ENCODE peak calls at places on chromosomes 2 and 18, in seven cellular contexts. One of them, this sample, is unnamed.

GRCh38 chr2:21038403-21039073 is 5.3 kb downstream of the APOB start:
- DNase-seq in GM12892: no peak
- DNase-seq in H1: no peak
- DNase-seq in HepG2: peak
- DNase-seq in GM12878: no peak
- DNase-seq in K562: no peak
- DNase-seq in SK-N-SH: no peak
- DNase-seq in this sample: no peak

GRCh38 chr2:219836647-219837177 is 209.3 kb downstream of the SLC4A3 start:
- DNase-seq in H1: no peak
- DNase-seq in GM12892: no peak
- DNase-seq in K562: no peak
- DNase-seq in SK-N-SH: no peak
- DNase-seq in HepG2: peak
- DNase-seq in GM12878: no peak
- DNase-seq in this sample: no peak

GRCh38 chr2:181240844-181241243 is 216.3 kb upstream of the ITGA4 start:
- DNase-seq in SK-N-SH: no peak
- DNase-seq in GM12892: no peak
- DNase-seq in H1: no peak
- DNase-seq in GM12878: no peak
- DNase-seq in K562: no peak
- DNase-seq in HepG2: no peak
- DNase-seq in this sample: no peak

GRCh38 chr2:121049921-121050585 is 234.9 kb downstream of the TFCP2L1 start:
- DNase-seq in HepG2: no peak
- DNase-seq in GM12878: no peak
- DNase-seq in SK-N-SH: no peak
- DNase-seq in GM12892: no peak
- DNase-seq in H1: no peak
- DNase-seq in K562: no peak
- DNase-seq in this sample: no peak

GRCh38 chr2:109342890-109343289 is 213.9 kb downstream of the SH3RF3 start:
- DNase-seq in SK-N-SH: no peak
- DNase-seq in GM12892: no peak
- DNase-seq in H1: no peak
- DNase-seq in K562: no peak
- DNase-seq in HepG2: no peak
- DNase-seq in GM12878: no peak
- DNase-seq in this sample: no peak

GRCh38 chr2:220277445-220277960 is 650.1 kb downstream of the SLC4A3 start:
- DNase-seq in K562: no peak
- DNase-seq in GM12892: no peak
- DNase-seq in HepG2: no peak
- DNase-seq in SK-N-SH: no peak
- DNase-seq in H1: no peak
- DNase-seq in GM12878: no peak
- DNase-seq in this sample: no peak

GRCh38 chr2:228627510-228627909 is 446.0 kb upstream of the SPHKAP start:
- DNase-seq in SK-N-SH: no peak
- DNase-seq in K562: no peak
- DNase-seq in HepG2: no peak
- DNase-seq in GM12878: no peak
- DNase-seq in H1: no peak
- DNase-seq in GM12892: no peak
- DNase-seq in this sample: no peak

GRCh38 chr2:109318150-109318948 is 189.3 kb downstream of the SH3RF3 start:
- DNase-seq in SK-N-SH: peak
- DNase-seq in GM12892: no peak
- DNase-seq in HepG2: peak
- DNase-seq in K562: no peak
- DNase-seq in GM12878: no peak
- DNase-seq in H1: no peak
- DNase-seq in this sample: no peak

GRCh38 chr18:7038330-7038846 is 79.2 kb downstream of the LAMA1 start:
- DNase-seq in HepG2: peak
- DNase-seq in K562: peak
- DNase-seq in H1: peak
- DNase-seq in GM12878: no peak
- DNase-seq in SK-N-SH: peak
- DNase-seq in GM12892: no peak
- DNase-seq in this sample: no peak

GRCh38 chr18:58842978-58843661 is 21.6 kb upstream of the ZNF532 start:
- DNase-seq in K562: no peak
- DNase-seq in H1: no peak
- DNase-seq in HepG2: no peak
- DNase-seq in GM12878: no peak
- DNase-seq in SK-N-SH: no peak
- DNase-seq in GM12892: no peak
- DNase-seq in this sample: no peak

GRCh38 chr2:26696352-26696816 is 3.9 kb downstream of the KCNK3 start:
- DNase-seq in SK-N-SH: no peak
- DNase-seq in HepG2: no peak
- DNase-seq in H1: no peak
- DNase-seq in GM12878: no peak
- DNase-seq in K562: no peak
- DNase-seq in GM12892: no peak
- DNase-seq in this sample: no peak

GRCh38 chr2:21466528-21466927 is 342.8 kb downstream of the TDRD15 start:
- DNase-seq in HepG2: no peak
- DNase-seq in K562: no peak
- DNase-seq in H1: no peak
- DNase-seq in SK-N-SH: no peak
- DNase-seq in GM12878: no peak
- DNase-seq in GM12892: no peak
- DNase-seq in this sample: no peak

GRCh38 chr18:33716061-33716683 is 138.2 kb downstream of the ASXL3 start:
- DNase-seq in H1: no peak
- DNase-seq in HepG2: no peak
- DNase-seq in GM12892: no peak
- DNase-seq in K562: no peak
- DNase-seq in GM12878: no peak
- DNase-seq in SK-N-SH: no peak
- DNase-seq in this sample: no peak

GRCh38 chr2:202064206-202064880 is 8.7 kb upstream of the KIAA2012 start:
- DNase-seq in SK-N-SH: peak
- DNase-seq in H1: no peak
- DNase-seq in GM12878: no peak
- DNase-seq in GM12892: no peak
- DNase-seq in HepG2: no peak
- DNase-seq in K562: no peak
- DNase-seq in this sample: no peak

GRCh38 chr2:233974530-233975071 is 57.4 kb downstream of the TRPM8 start:
- DNase-seq in H1: no peak
- DNase-seq in K562: no peak
- DNase-seq in GM12892: no peak
- DNase-seq in HepG2: peak
- DNase-seq in SK-N-SH: peak
- DNase-seq in GM12878: no peak
- DNase-seq in this sample: no peak

GRCh38 chr2:74881176-74881575 is 47.2 kb downstream of the HK2 start:
- DNase-seq in K562: no peak
- DNase-seq in SK-N-SH: peak
- DNase-seq in H1: no peak
- DNase-seq in GM12892: no peak
- DNase-seq in HepG2: no peak
- DNase-seq in GM12878: no peak
- DNase-seq in this sample: no peak

GRCh38 chr2:220353897-220354296 is 726.5 kb downstream of the SLC4A3 start:
- DNase-seq in SK-N-SH: no peak
- DNase-seq in GM12892: no peak
- DNase-seq in HepG2: no peak
- DNase-seq in GM12878: no peak
- DNase-seq in K562: no peak
- DNase-seq in H1: no peak
- DNase-seq in this sample: no peak

GRCh38 chr2:229653551-229653950 is 60.8 kb downstream of the DNER start:
- DNase-seq in H1: no peak
- DNase-seq in GM12892: no peak
- DNase-seq in GM12878: no peak
- DNase-seq in K562: no peak
- DNase-seq in SK-N-SH: no peak
- DNase-seq in HepG2: no peak
- DNase-seq in this sample: no peak

GRCh38 chr2:71181316-71181715 is 45.6 kb downstream of the PAIP2B start:
- DNase-seq in H1: no peak
- DNase-seq in HepG2: peak
- DNase-seq in K562: no peak
- DNase-seq in GM12878: no peak
- DNase-seq in GM12892: no peak
- DNase-seq in SK-N-SH: no peak
- DNase-seq in this sample: no peak

GRCh38 chr18:45571161-45571560 is 44.1 kb upstream of the SLC14A2 start:
- DNase-seq in SK-N-SH: no peak
- DNase-seq in H1: no peak
- DNase-seq in K562: no peak
- DNase-seq in GM12878: no peak
- DNase-seq in HepG2: no peak
- DNase-seq in GM12892: no peak
- DNase-seq in this sample: no peak

GRCh38 chr2:190976521-190976920 is 37.5 kb downstream of the STAT1 start:
- DNase-seq in HepG2: no peak
- DNase-seq in H1: no peak
- DNase-seq in SK-N-SH: no peak
- DNase-seq in K562: no peak
- DNase-seq in GM12878: no peak
- DNase-seq in GM12892: no peak
- DNase-seq in this sample: no peak
- TF ChIP-seq TAF1 in HepG2: no peak
- TF ChIP-seq TAF1 in H1: no peak
- TF ChIP-seq TAF1 in SK-N-SH: no peak
- TF ChIP-seq TAF1 in K562: no peak
- TF ChIP-seq TAF1 in GM12878: no peak
- TF ChIP-seq TAF1 in GM12892: no peak
- TF ChIP-seq TAF1 in this sample: no peak

DNA sequence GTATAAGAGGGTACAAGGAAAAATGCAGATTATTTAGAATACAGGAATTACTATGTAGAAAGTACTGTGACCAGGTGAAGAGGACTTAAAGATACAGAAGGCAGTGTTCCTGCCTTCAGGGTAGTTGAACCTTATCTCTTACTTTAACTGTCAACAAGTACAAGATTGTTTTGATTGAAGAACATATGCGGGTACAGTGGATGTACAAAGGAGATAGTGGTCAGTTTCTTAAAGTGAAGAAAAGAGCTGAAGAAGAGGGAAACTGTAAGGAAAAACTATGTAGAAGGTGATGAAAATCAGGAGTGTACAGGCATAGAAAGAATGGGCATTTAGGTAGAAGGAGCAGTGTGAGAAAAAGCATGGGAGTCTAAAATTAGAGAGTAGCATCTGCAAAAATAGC is 2.2 kb downstream of the RALBP1 start:
- DNase-seq in SK-N-SH: no peak
- DNase-seq in GM12878: no peak
- DNase-seq in H1: no peak
- DNase-seq in K562: no peak
- DNase-seq in HepG2: no peak
- DNase-seq in GM12892: no peak
- DNase-seq in this sample: no peak
- TF ChIP-seq TAF1 in SK-N-SH: no peak
- TF ChIP-seq TAF1 in GM12878: no peak
- TF ChIP-seq TAF1 in H1: no peak
- TF ChIP-seq TAF1 in K562: no peak
- TF ChIP-seq TAF1 in HepG2: no peak
- TF ChIP-seq TAF1 in GM12892: no peak
- TF ChIP-seq TAF1 in this sample: no peak

DNA sequence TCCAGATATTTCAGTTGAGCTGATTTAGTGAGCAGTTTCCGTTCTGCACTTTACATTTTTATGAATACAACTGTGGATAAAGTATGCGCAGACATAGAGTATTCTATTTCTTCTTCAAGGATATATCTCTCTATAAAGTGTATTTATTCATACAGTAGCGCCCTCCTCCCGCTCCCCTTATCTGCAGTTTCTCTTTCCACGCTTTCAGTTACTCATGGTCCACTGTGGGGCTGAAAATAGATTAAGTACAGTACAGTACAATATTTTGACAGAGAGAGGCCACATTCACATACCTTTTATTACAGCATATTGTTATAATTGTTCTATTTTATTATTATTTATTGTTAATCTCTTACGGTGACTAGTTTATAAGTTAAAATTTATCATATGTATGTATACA is 19.7 kb upstream of the FHL2 start:
- DNase-seq in SK-N-SH: no peak
- DNase-seq in HepG2: no peak
- DNase-seq in H1: no peak
- DNase-seq in GM12892: no peak
- DNase-seq in K562: no peak
- DNase-seq in GM12878: no peak
- DNase-seq in this sample: no peak
- TF ChIP-seq TAF1 in SK-N-SH: no peak
- TF ChIP-seq TAF1 in HepG2: no peak
- TF ChIP-seq TAF1 in H1: no peak
- TF ChIP-seq TAF1 in GM12892: no peak
- TF ChIP-seq TAF1 in K562: no peak
- TF ChIP-seq TAF1 in GM12878: no peak
- TF ChIP-seq TAF1 in this sample: no peak

GRCh38 chr2:84771251-84771650 is 109.6 kb downstream of the TRABD2A start:
- DNase-seq in K562: no peak
- DNase-seq in HepG2: no peak
- DNase-seq in H1: no peak
- DNase-seq in SK-N-SH: no peak
- DNase-seq in GM12878: no peak
- DNase-seq in GM12892: no peak
- DNase-seq in this sample: no peak

GRCh38 chr2:84779781-84780180 is 101.1 kb downstream of the TRABD2A start:
- DNase-seq in K562: no peak
- DNase-seq in GM12892: no peak
- DNase-seq in GM12878: no peak
- DNase-seq in HepG2: no peak
- DNase-seq in H1: no peak
- DNase-seq in SK-N-SH: no peak
- DNase-seq in this sample: no peak

GRCh38 chr2:84770280-84770679 is 110.6 kb downstream of the TRABD2A start:
- DNase-seq in GM12878: no peak
- DNase-seq in HepG2: no peak
- DNase-seq in K562: no peak
- DNase-seq in H1: no peak
- DNase-seq in GM12892: no peak
- DNase-seq in SK-N-SH: no peak
- DNase-seq in this sample: no peak

GRCh38 chr2:84778921-84779320 is 102.0 kb downstream of the TRABD2A start:
- DNase-seq in H1: no peak
- DNase-seq in K562: no peak
- DNase-seq in GM12892: no peak
- DNase-seq in GM12878: no peak
- DNase-seq in HepG2: no peak
- DNase-seq in SK-N-SH: no peak
- DNase-seq in this sample: no peak

GRCh38 chr2:84776011-84776410 is 104.9 kb downstream of the TRABD2A start:
- DNase-seq in GM12892: no peak
- DNase-seq in SK-N-SH: no peak
- DNase-seq in GM12878: no peak
- DNase-seq in K562: no peak
- DNase-seq in H1: no peak
- DNase-seq in HepG2: no peak
- DNase-seq in this sample: no peak
- TF ChIP-seq TAF1 in GM12892: no peak
- TF ChIP-seq TAF1 in SK-N-SH: no peak
- TF ChIP-seq TAF1 in GM12878: no peak
- TF ChIP-seq TAF1 in K562: no peak
- TF ChIP-seq TAF1 in H1: no peak
- TF ChIP-seq TAF1 in HepG2: no peak
- TF ChIP-seq TAF1 in this sample: no peak

This sample was measured in GM12891.